ENCODE peak calls at places on chromosomes 6 and 20, in seven cellular contexts. B is uterus; P is effector memory CD4-positive, alpha-beta T cell; Z is iPS-NIHi11; Q is HFFc6; T is NCI-H460; N is left lobe of liver. C is an unnamed sample.

GRCh38 chr6:16239798-16240123 is 1.4 kb downstream of the GMPR start:
- DNase-seq in B (no peak), P (no peak), Z (peak), Q (no peak), T (peak), N (no peak), C (peak)

GRCh38 chr20:25269833-25270170 is 21.9 kb downstream of the PYGB start:
- DNase-seq in B (peak), P (no peak), Z (no peak), Q (no peak), T (no peak), N (no peak), C (no peak)

GRCh38 chr6:127119361-127120108 is 1.1 kb downstream of the RSPO3 start:
- DNase-seq in B (peak), P (no peak), Z (peak), Q (no peak), T (no peak), N (no peak), C (peak)

GRCh38 chr20:61299613-61300012 is 47.6 kb downstream of the CDH4 start:
- DNase-seq in B (no peak), P (no peak), Z (no peak), Q (no peak), T (no peak), N (no peak), C (no peak)

GRCh38 chr6:20335872-20336271 is 65.8 kb upstream of the E2F3 start:
- DNase-seq in B (no peak), P (no peak), Z (no peak), Q (no peak), T (no peak), N (no peak), C (no peak)

GRCh38 chr6:3348821-3349220 is 90.1 kb downstream of the PSMG4 start:
- DNase-seq in B (no peak), P (no peak), Z (no peak), Q (no peak), T (no peak), N (no peak), C (no peak)

GRCh38 chr6:12704946-12705345 is 11.6 kb upstream of the PHACTR1 start:
- DNase-seq in B (no peak), P (no peak), Z (no peak), Q (no peak), T (no peak), N (no peak), C (no peak)

GRCh38 chr6:140388141-140388802 is 1013.8 kb upstream of the CITED2 start:
- DNase-seq in B (no peak), P (no peak), Z (no peak), Q (no peak), T (no peak), N (no peak), C (no peak)

GRCh38 chr6:20817806-20818320 is 283.6 kb downstream of the CDKAL1 start:
- DNase-seq in B (no peak), P (no peak), Z (no peak), Q (no peak), T (no peak), N (no peak), C (no peak)

GRCh38 chr6:118748311-118749062 is 97.1 kb upstream of the CEP85L start:
- DNase-seq in B (no peak), P (no peak), Z (peak), Q (peak), T (no peak), N (peak), C (peak)

GRCh38 chr20:47354710-47355488 is 1.6 kb downstream of the ZMYND8 start:
- DNase-seq in B (no peak), P (no peak), Z (no peak), Q (no peak), T (no peak), N (no peak), C (no peak)

GRCh38 chr6:38179300-38179699 is 359.8 kb downstream of the ZFAND3 start:
- DNase-seq in B (no peak), P (no peak), Z (no peak), Q (no peak), T (no peak), N (peak), C (no peak)

GRCh38 chr6:20217476-20217855 is 5.2 kb upstream of the MBOAT1 start:
- DNase-seq in B (no peak), P (no peak), Z (peak), Q (no peak), T (no peak), N (no peak), C (no peak)

GRCh38 chr6:23656826-23657225 is 469.2 kb upstream of the NRSN1 start:
- DNase-seq in B (no peak), P (no peak), Z (no peak), Q (no peak), T (no peak), N (no peak), C (no peak)

GRCh38 chr6:169386431-169387057 is 132.9 kb upstream of the THBS2 start:
- DNase-seq in B (peak), P (no peak), Z (no peak), Q (peak), T (no peak), N (no peak), C (no peak)

GRCh38 chr6:37319156-37319555 is 34.6 kb upstream of the RNF8 start:
- DNase-seq in B (no peak), P (no peak), Z (no peak), Q (no peak), T (no peak), N (no peak), C (no peak)